ENCODE peak calls at places on chromosomes 13 and 19, in five cellular contexts. Y, T, C, L and K are unnamed samples.

GRCh38 chr19:19524053-19524452 is 4.7 kb upstream of the YJEFN3 start:
- DNase-seq in Y (no peak), L (no peak), C (no peak), T (no peak), K (no peak)

GRCh38 chr13:24866488-24866887 is 102.5 kb downstream of the RNF17 start:
- DNase-seq in T (no peak), Y (no peak), C (no peak), L (no peak), K (no peak)

GRCh38 chr13:23433171-23434153 is at the start of gene SACS:
- DNase-seq in L (peak; percentile 69), T (no peak), C (no peak), Y (peak; percentile 39), K (peak; percentile 48)

GRCh38 chr13:75636339-75637095 is 387 bp downstream of the LMO7 start:
- DNase-seq in T (peak; percentile 36), L (no peak), C (peak; percentile 69), Y (peak; percentile 39), K (no peak)

GRCh38 chr13:31631071-31631470 is 108.3 kb upstream of the RXFP2 start:
- DNase-seq in L (no peak), C (no peak), Y (no peak), T (no peak), K (no peak)

GRCh38 chr19:8449830-8450229 is 5.1 kb downstream of the HNRNPM start:
- DNase-seq in C (no peak), T (no peak), L (no peak), Y (no peak), K (no peak)

GRCh38 chr13:27522847-27523246 is 72.5 kb upstream of the MTIF3 start:
- DNase-seq in T (no peak), C (no peak), Y (no peak), L (no peak), K (no peak)

GRCh38 chr13:112619730-112620639 is 32.0 kb upstream of the TUBGCP3 start:
- DNase-seq in T (no peak), L (peak; percentile 50), Y (peak; percentile 22), C (no peak), K (no peak)

GRCh38 chr13:36675213-36675536 is 1.4 kb downstream of the SERTM1 start:
- DNase-seq in T (no peak), L (no peak), C (no peak), Y (no peak), K (no peak)

GRCh38 chr19:8126008-8126407 is 23.4 kb downstream of the FBN3 start:
- DNase-seq in Y (no peak), L (no peak), T (no peak), C (no peak), K (no peak)

GRCh38 chr13:45847554-45848224 is 3.9 kb downstream of the SIAH3 start:
- DNase-seq in L (peak; percentile 27), C (no peak), T (no peak), Y (no peak), K (no peak)

GRCh38 chr13:101979825-101980224 is 422.0 kb downstream of the FGF14 start:
- DNase-seq in Y (no peak), C (no peak), T (no peak), L (no peak), K (no peak)

GRCh38 chr19:47826800-47827199 is 5.1 kb downstream of the CRX start:
- DNase-seq in T (no peak), Y (no peak), C (no peak), L (no peak), K (no peak)

GRCh38 chr13:79492313-79492798 is 11.4 kb downstream of the NDFIP2 start:
- DNase-seq in C (no peak), Y (no peak), T (no peak), L (peak; percentile 36), K (no peak)

GRCh38 chr13:41611385-41611784 is 154.0 kb downstream of the RGCC start:
- DNase-seq in C (no peak), T (no peak), Y (no peak), L (no peak), K (no peak)

GRCh38 chr19:41999071-41999877 is 5.2 kb upstream of the ATP1A3 start:
- DNase-seq in L (no peak), T (no peak), Y (no peak), C (no peak), K (no peak)

GRCh38 chr19:30001794-30002193 is 59.8 kb downstream of the URI1 start:
- DNase-seq in Y (peak; percentile 23), T (no peak), C (no peak), L (no peak), K (no peak)

GRCh38 chr13:92843549-92843948 is 383.1 kb upstream of the GPC6 start:
- DNase-seq in L (peak; percentile 84), C (no peak), T (no peak), Y (peak; percentile 88), K (no peak)

GRCh38 chr19:34353546-34353945 is 11.4 kb upstream of the GPI start:
- DNase-seq in T (no peak), C (no peak), Y (no peak), L (no peak), K (no peak)

GRCh38 chr19:45473366-45474190 is 5.8 kb downstream of the FOSB start:
- DNase-seq in L (no peak), T (peak; percentile 83), Y (no peak), C (no peak), K (no peak)

GRCh38 chr19:23882493-23882892 is 32.2 kb upstream of the ZNF726 start:
- DNase-seq in Y (no peak), L (no peak), T (no peak), C (no peak), K (no peak)

GRCh38 chr19:610071-610800 is 20.6 kb downstream of the HCN2 start:
- DNase-seq in C (no peak), T (peak; percentile 25), Y (no peak), L (no peak), K (no peak)

GRCh38 chr13:30019648-30020626 is 169.5 kb upstream of the UBL3 start:
- DNase-seq in C (no peak), T (no peak), Y (no peak), L (no peak), K (no peak)

GRCh38 chr13:111344471-111345191 is 24.2 kb downstream of the TEX29 start:
- DNase-seq in C (no peak), Y (peak; percentile 67), L (peak; percentile 47), T (no peak), K (peak; percentile 75)

GRCh38 chr13:99304541-99304940 is 2.7 kb downstream of the GPR183 start:
- DNase-seq in C (no peak), L (no peak), Y (no peak), T (no peak), K (no peak)
- H3K4me1 ChIP-seq in C (no peaks in the 10 kb centered on the region), L (peaks cover 21% of the 10 kb centered on the region), Y (peaks cover 16% of the 10 kb centered on the region), T (peaks cover 75% of the 10 kb centered on the region), K (peaks cover 6% of the 10 kb centered on the region)

DNA sequence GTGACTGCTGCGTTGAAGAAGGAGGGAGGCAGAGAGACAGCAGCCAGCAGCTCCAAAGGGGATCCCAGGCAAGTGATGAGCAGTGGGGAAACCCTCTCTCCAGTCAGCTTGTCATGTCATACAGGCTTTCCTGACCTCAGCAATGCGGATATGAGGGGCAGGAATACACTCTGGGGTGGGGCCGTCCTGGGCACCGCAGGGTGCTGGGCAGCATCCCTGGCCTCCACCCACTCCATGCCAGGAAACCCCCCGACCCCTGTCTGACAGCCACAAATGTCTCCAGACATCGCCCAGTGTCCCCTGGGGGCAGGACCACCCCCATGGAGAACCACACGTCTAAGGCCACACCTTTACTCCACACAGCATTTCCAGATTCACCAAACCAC is 46.7 kb downstream of the RFX2 start:
- DNase-seq in L (no peak), Y (no peak), T (no peak), C (peak; percentile 63), K (no peak)
- H3K4me1 ChIP-seq in L (peaks cover 64% of the 10 kb centered on the region), Y (peaks cover 14% of the 10 kb centered on the region), T (peaks cover 16% of the 10 kb centered on the region), C (peaks cover 6% of the 10 kb centered on the region), K (peaks cover 26% of the 10 kb centered on the region)

GRCh38 chr19:12836529-12836863 is 1.8 kb upstream of the MAST1 start:
- DNase-seq in T (no peak), Y (no peak), C (no peak), L (no peak), K (no peak)
- H3K4me1 ChIP-seq in T (peaks cover 34% of the 10 kb centered on the region), Y (peaks cover 3% of the 10 kb centered on the region), C (no peaks in the 10 kb centered on the region), L (peaks cover 4% of the 10 kb centered on the region), K (peaks cover 9% of the 10 kb centered on the region)

GRCh38 chr19:52020506-52020905 is 7.7 kb downstream of the ZNF614 start:
- DNase-seq in L (no peak), Y (no peak), T (no peak), C (no peak), K (no peak)
- H3K4me1 ChIP-seq in L (no peaks in the 10 kb centered on the region), Y (no peaks in the 10 kb centered on the region), T (no peaks in the 10 kb centered on the region), C (no peaks in the 10 kb centered on the region), K (no peaks in the 10 kb centered on the region)

GRCh38 chr19:12790628-12791344 is 500 bp upstream of the JUNB start:
- DNase-seq in Y (no peak), L (no peak), C (no peak), T (no peak), K (no peak)
- H3K4me1 ChIP-seq in Y (peaks cover 24% of the 10 kb centered on the region), L (peaks cover 36% of the 10 kb centered on the region), C (no peaks in the 10 kb centered on the region), T (peaks cover 38% of the 10 kb centered on the region), K (peaks cover 45% of the 10 kb centered on the region)

DNA sequence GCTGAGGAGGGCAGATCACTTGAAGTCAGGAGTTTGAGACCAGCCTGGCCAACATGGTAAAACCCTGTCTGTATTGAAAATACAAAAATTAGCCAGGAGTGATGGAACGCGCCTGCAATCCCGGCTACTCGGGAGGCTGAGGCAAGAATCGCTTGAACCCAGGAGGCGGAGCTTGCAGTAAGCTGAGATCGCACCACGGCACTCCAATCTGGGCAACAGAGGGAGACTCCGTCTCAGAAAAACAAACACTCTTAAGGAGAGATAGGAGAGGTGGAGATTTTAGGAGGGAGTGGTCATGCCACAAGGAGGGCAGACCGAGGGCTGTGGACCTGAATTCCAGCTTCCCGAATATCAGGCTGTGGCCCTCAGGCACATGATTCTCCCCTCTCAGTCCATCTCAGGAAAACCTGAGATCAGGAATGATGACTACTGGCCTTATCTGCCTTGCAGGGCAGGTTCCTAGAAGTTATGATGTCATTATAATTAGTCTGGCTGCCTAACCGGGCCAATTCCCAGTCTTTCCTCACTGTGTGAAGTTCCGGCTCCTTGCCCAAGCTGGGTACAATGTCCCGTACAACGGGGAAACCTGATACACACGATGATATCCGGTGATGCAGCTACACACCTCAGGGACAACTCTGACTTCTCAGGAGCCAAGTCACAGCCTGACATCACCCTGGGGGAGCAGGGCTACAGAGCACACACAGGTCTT is 2.5 kb downstream of the SLC35E1 start:
- DNase-seq in C (no peak), L (no peak), T (no peak), Y (no peak), K (peak; percentile 56)
- H3K4me1 ChIP-seq in C (no peaks in the 10 kb centered on the region), L (peaks cover 22% of the 10 kb centered on the region), T (peaks cover 62% of the 10 kb centered on the region), Y (peaks cover 12% of the 10 kb centered on the region), K (peaks cover 29% of the 10 kb centered on the region)

GRCh38 chr13:50812242-50812641 is 31.2 kb downstream of the DLEU7 start:
- DNase-seq in C (no peak), L (no peak), Y (no peak), T (no peak), K (no peak)
- H3K4me1 ChIP-seq in C (no peaks in the 10 kb centered on the region), L (no peaks in the 10 kb centered on the region), Y (no peaks in the 10 kb centered on the region), T (no peaks in the 10 kb centered on the region), K (no peaks in the 10 kb centered on the region)

DNA sequence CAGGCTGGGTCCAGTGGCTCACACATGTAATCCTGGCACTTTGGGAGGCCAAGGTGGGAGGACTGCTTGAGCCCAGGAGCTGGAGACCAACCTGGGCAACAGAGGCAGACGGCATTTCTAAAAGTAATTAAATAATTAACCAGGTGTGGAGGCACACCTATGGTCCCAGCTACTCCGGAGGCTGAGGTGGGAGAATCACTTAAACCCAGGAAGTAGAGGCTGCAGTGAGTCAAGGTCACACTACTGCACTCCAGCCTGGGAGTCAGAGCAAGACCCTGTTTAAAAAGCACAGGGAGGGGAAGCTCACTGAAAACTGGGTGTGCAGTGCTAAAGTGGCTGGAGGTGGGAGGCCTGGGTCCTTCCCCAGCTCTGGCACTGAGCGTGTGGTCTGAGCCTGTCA is 9.7 kb downstream of the LATS2 start:
- DNase-seq in T (no peak), C (no peak), Y (no peak), L (no peak), K (no peak)
- H3K4me1 ChIP-seq in T (no peaks in the 10 kb centered on the region), C (no peaks in the 10 kb centered on the region), Y (peaks cover 6% of the 10 kb centered on the region), L (peaks cover 20% of the 10 kb centered on the region), K (peaks cover 77% of the 10 kb centered on the region)